ENCODE peak calls at places on chromosomes 12 and 14, in eight cellular contexts. Z, Q, R, A, T, J, W and H are unnamed samples.

GRCh38 chr12:48077111-48077510 is 28.8 kb downstream of the SENP1 start:
- DNase-seq in R (no peak), Q (no peak), Z (no peak), J (no peak), T (no peak), A (no peak), W (no peak), H (no peak)

GRCh38 chr12:107398101-107398500 is 287.5 kb upstream of the PWP1 start:
- DNase-seq in A (no peak), J (no peak), W (no peak), R (no peak), T (no peak), Z (no peak), Q (no peak), H (no peak)

GRCh38 chr12:26227376-26227775 is 32.0 kb downstream of the SSPN start:
- DNase-seq in Z (no peak), W (no peak), Q (no peak), A (no peak), R (no peak), T (no peak), J (no peak), H (no peak)

GRCh38 chr12:94875525-94875924 is 128.0 kb downstream of the NDUFA12 start:
- DNase-seq in A (peak; percentile 55), T (peak; percentile 10), Q (peak; percentile 35), R (peak; percentile 41), Z (peak; percentile 49), J (no peak), W (peak; percentile 17), H (no peak)

GRCh38 chr14:32224731-32225377 is 21.8 kb upstream of the RNU6-8 start:
- DNase-seq in T (peak; percentile 33), Q (peak; percentile 79), J (no peak), A (peak; percentile 64), R (peak; percentile 45), Z (peak; percentile 68), W (peak; percentile 40), H (no peak)

GRCh38 chr12:104790296-104791125 is 167.6 kb downstream of the SLC41A2 start:
- DNase-seq in R (no peak), T (no peak), W (no peak), Q (no peak), Z (peak; percentile 32), A (peak; percentile 28), J (peak; percentile 21), H (peak; percentile 37)

GRCh38 chr14:22476005-22476751 is 112.8 kb downstream of the DAD1 start:
- DNase-seq in A (no peak), Q (no peak), J (no peak), T (no peak), W (no peak), R (no peak), Z (no peak), H (no peak)

GRCh38 chr14:48726080-48726642 is 860.0 kb downstream of the RPS29 start:
- DNase-seq in Z (no peak), R (no peak), A (no peak), W (peak; percentile 23), J (no peak), Q (no peak), T (peak; percentile 26), H (no peak)

GRCh38 chr12:31951008-31951407 is 8.2 kb upstream of the RESF1 start:
- DNase-seq in W (no peak), Q (no peak), Z (no peak), A (no peak), T (no peak), J (no peak), R (no peak), H (no peak)

GRCh38 chr14:52043690-52044089 is 25.2 kb downstream of the NID2 start:
- DNase-seq in A (peak; percentile 71), R (no peak), Z (peak; percentile 73), T (peak; percentile 53), W (no peak), J (peak; percentile 30), Q (peak; percentile 43), H (peak; percentile 49)